ENCODE peak calls at places on chromosomes 5 and 9, in five cellular contexts. B, A, Q, G and W are unnamed samples. For H3K4me1, the result is how much of the 10 kb centered on the place peaks cover.

GRCh38 chr5:56861893-56862485 is 46.6 kb downstream of the MAP3K1 start:
- DNase-seq in B (no peak), A (no peak), Q (no peak), G (peak), W (no peak)

GRCh38 chr5:138386290-138386689 is 33.8 kb downstream of the KDM3B start:
- DNase-seq in A (no peak), G (no peak), B (no peak), Q (no peak), W (no peak)

GRCh38 chr5:140319833-140320232 is 16.9 kb upstream of the PFDN1 start:
- DNase-seq in G (no peak), B (no peak), Q (no peak), A (no peak), W (no peak)

GRCh38 chr5:154850255-154851062 is at the start of gene FAXDC2:
- DNase-seq in A (no peak), B (no peak), G (peak), Q (peak), W (no peak)

GRCh38 chr9:114170792-114171461 is 15.6 kb downstream of the COL27A1 start:
- DNase-seq in B (no peak), A (no peak), Q (no peak), G (no peak), W (no peak)

GRCh38 chr9:136521541-136521940 is 24.3 kb downstream of the NOTCH1 start:
- DNase-seq in G (no peak), B (no peak), Q (peak), A (no peak), W (no peak)

GRCh38 chr5:59322058-59322457 is 571.5 kb downstream of the PDE4D start:
- DNase-seq in A (no peak), Q (no peak), G (no peak), B (no peak), W (no peak)

GRCh38 chr5:167156446-167156845 is 1135.0 kb upstream of the WWC1 start:
- DNase-seq in Q (no peak), B (no peak), A (no peak), G (no peak), W (no peak)

GRCh38 chr5:113230711-113231652 is 203.8 kb downstream of the TSSK1B start:
- DNase-seq in G (peak), Q (no peak), B (no peak), A (no peak), W (no peak)

GRCh38 chr9:125509476-125509875 is 197.5 kb downstream of the MAPKAP1 start:
- DNase-seq in A (no peak), G (no peak), B (no peak), Q (no peak), W (no peak)

GRCh38 chr9:133604214-133604613 is 5.0 kb downstream of the FAM163B start:
- DNase-seq in B (no peak), Q (no peak), A (no peak), G (no peak), W (peak)

GRCh38 chr5:154447074-154447725 is 1.4 kb downstream of the SAP30L start:
- DNase-seq in A (no peak), B (no peak), Q (no peak), G (no peak), W (peak)

GRCh38 chr5:1330146-1330846 is 14.6 kb downstream of the CLPTM1L start:
- DNase-seq in A (no peak), G (peak), B (peak), Q (peak), W (no peak)

GRCh38 chr5:14851067-14851422 is 20.5 kb downstream of the ANKH start:
- DNase-seq in B (no peak), Q (no peak), A (no peak), G (no peak), W (no peak)

GRCh38 chr5:52269395-52269794 is 518.3 kb upstream of the ITGA1 start:
- DNase-seq in G (no peak), Q (no peak), B (no peak), A (no peak), W (no peak)

GRCh38 chr5:24167791-24168190 is 477.0 kb downstream of the CDH10 start:
- DNase-seq in B (no peak), A (no peak), G (peak), Q (no peak), W (no peak)

GRCh38 chr5:1551913-1552312 is 28.2 kb upstream of the LPCAT1 start:
- DNase-seq in B (no peak), G (no peak), A (no peak), Q (no peak), W (no peak)

DNA sequence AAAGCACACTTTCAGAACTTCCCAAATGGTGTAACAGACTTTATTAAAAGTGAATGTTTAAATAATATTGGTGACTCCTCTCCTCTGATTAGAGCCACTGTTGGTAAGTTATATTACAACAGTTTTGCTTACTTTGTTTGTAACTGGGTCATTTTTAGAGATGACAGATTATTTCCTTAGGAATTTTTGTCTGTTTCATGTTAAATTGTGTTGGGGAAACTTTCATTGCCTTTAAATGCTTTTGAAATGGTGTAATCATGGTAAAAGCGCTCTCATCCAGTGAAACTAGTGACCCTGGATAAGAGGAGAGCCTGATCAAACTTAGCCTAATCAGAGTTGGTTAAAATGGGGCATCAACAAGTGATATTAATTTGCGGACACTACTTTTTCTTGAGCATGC is 39.4 kb downstream of the TNPO1 start:
- DNase-seq in B (no peak), Q (no peak), A (no peak), G (no peak), W (no peak)
- H3K4me1 ChIP-seq in B (under half), Q (under half), A (under half), G (under half), W (under half)

DNA sequence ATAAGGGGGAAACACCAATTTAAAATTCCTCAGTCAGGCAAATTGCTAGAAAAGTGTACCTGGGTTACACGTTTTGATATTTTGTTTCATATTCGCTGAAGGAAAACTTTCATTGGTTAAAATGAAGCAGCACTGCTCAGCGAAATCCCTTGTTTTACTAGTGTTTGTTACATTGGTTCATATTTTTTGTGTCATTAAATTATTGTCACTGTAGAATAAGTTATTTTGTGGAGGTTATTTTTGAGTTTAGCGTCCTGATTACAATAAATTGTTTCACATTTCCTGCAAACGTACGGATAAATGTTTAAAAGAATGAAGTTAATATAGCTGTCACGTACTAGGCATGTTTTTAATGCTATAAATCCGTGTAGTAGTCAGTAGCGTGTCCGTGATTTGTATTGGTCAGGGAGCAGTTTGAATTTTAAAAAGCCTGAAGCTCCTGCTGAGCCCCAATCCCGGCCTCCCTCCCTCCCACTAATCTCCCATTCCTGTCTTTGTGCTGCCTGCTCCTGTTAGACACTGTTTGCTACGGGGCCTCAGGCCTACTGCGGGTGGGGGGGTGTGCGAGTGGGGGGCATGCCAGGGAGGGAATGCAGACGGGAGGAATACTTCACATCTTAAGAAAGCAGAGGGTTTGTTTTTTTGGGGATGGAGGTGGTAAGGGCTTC is 2.0 kb downstream of the NIPBL start:
- DNase-seq in Q (no peak), A (no peak), G (peak), B (no peak), W (no peak)
- H3K4me1 ChIP-seq in Q (half or more), A (under half), G (under half), B (under half), W (under half)

GRCh38 chr5:72290356-72291133 is 29.5 kb downstream of the MRPS27 start:
- DNase-seq in B (no peak), Q (no peak), A (no peak), G (no peak), W (no peak)
- H3K4me1 ChIP-seq in B (under half), Q (under half), A (under half), G (under half), W (under half)

GRCh38 chr9:121322037-121322736 is 47.9 kb downstream of the STOM start:
- DNase-seq in A (peak), G (peak), Q (no peak), B (no peak), W (no peak)

GRCh38 chr9:121318631-121319393 is 50.9 kb downstream of the GSN start:
- DNase-seq in A (no peak), B (no peak), Q (no peak), G (no peak), W (no peak)

GRCh38 chr9:121319394-121319780 is 50.7 kb downstream of the STOM start:
- DNase-seq in B (no peak), Q (no peak), G (no peak), A (no peak), W (no peak)

GRCh38 chr9:121322737-121323448 is 47.2 kb downstream of the STOM start:
- DNase-seq in A (no peak), B (no peak), Q (no peak), G (no peak), W (no peak)

GRCh38 chr9:121321039-121321503 is 49.0 kb downstream of the STOM start:
- DNase-seq in Q (no peak), B (no peak), A (no peak), G (no peak), W (peak)
- H3K4me1 ChIP-seq in Q (under half), B (under half), A (under half), G (under half), W (under half)